ENCODE peak calls at places on chromosome 19, in four cellular contexts. One of them, this sample, is unnamed.

GRCh38 chr19:47040869-47041268 is 7.6 kb downstream of the TMEM160 start:
- DNase-seq in GM12878: no peak
- DNase-seq in HepG2: no peak
- DNase-seq in K562: no peak
- DNase-seq in this sample: no peak

GRCh38 chr19:5966215-5966614 is 11.7 kb downstream of the RANBP3 start:
- DNase-seq in GM12878: no peak
- DNase-seq in HepG2: no peak
- DNase-seq in K562: no peak
- DNase-seq in this sample: no peak

GRCh38 chr19:46812898-46813569 is 24.6 kb upstream of the SLC1A5 start:
- DNase-seq in GM12878: no peak
- DNase-seq in HepG2: peak
- DNase-seq in K562: peak
- DNase-seq in this sample: no peak

GRCh38 chr19:12872941-12873890 is 8.0 kb downstream of the DNASE2 start:
- DNase-seq in GM12878: no peak
- DNase-seq in HepG2: peak
- DNase-seq in K562: peak
- DNase-seq in this sample: no peak

GRCh38 chr19:7818806-7819205 is 11.2 kb upstream of the EVI5L start:
- DNase-seq in GM12878: no peak
- DNase-seq in HepG2: no peak
- DNase-seq in K562: no peak
- DNase-seq in this sample: no peak

GRCh38 chr19:30309983-30310805 is 62.0 kb upstream of the ZNF536 start:
- DNase-seq in GM12878: no peak
- DNase-seq in HepG2: no peak
- DNase-seq in K562: no peak
- DNase-seq in this sample: no peak

GRCh38 chr19:16067205-16067938 is 8.9 kb upstream of the TPM4 start:
- DNase-seq in GM12878: no peak
- DNase-seq in HepG2: no peak
- DNase-seq in K562: no peak
- DNase-seq in this sample: no peak

GRCh38 chr19:38839816-38840582 is 8.4 kb upstream of the ECH1 start:
- DNase-seq in GM12878: no peak
- DNase-seq in HepG2: no peak
- DNase-seq in K562: no peak
- DNase-seq in this sample: no peak

GRCh38 chr19:12647490-12648071 is 19.0 kb downstream of the MAN2B1 start:
- DNase-seq in GM12878: no peak
- DNase-seq in HepG2: no peak
- DNase-seq in K562: peak
- DNase-seq in this sample: no peak

GRCh38 chr19:5166262-5166661 is 174.3 kb downstream of the PTPRS start:
- DNase-seq in GM12878: no peak
- DNase-seq in HepG2: peak
- DNase-seq in K562: no peak
- DNase-seq in this sample: peak

GRCh38 chr19:31597616-31598015 is 248.4 kb upstream of the TSHZ3 start:
- DNase-seq in GM12878: no peak
- DNase-seq in HepG2: no peak
- DNase-seq in K562: no peak
- DNase-seq in this sample: no peak

GRCh38 chr19:34145741-34146202 is 26.5 kb upstream of the LSM14A start:
- DNase-seq in GM12878: no peak
- DNase-seq in HepG2: peak
- DNase-seq in K562: peak
- DNase-seq in this sample: peak

GRCh38 chr19:44662686-44663085 is 8.6 kb upstream of the CEACAM19 start:
- DNase-seq in GM12878: no peak
- DNase-seq in HepG2: no peak
- DNase-seq in K562: no peak
- DNase-seq in this sample: no peak

GRCh38 chr19:6686628-6686975 is 16.6 kb upstream of the TNFSF14 start:
- DNase-seq in GM12878: no peak
- DNase-seq in HepG2: no peak
- DNase-seq in K562: no peak
- DNase-seq in this sample: no peak

GRCh38 chr19:16197622-16198362 is at the start of gene AP1M1:
- DNase-seq in GM12878: peak
- DNase-seq in HepG2: peak
- DNase-seq in K562: peak
- DNase-seq in this sample: peak

GRCh38 chr19:12180377-12180776 is 17.5 kb downstream of the ZNF136 start:
- DNase-seq in GM12878: no peak
- DNase-seq in HepG2: no peak
- DNase-seq in K562: no peak
- DNase-seq in this sample: no peak

GRCh38 chr19:2944775-2945574 is at the start of gene ZNF77:
- DNase-seq in GM12878: peak
- DNase-seq in HepG2: peak
- DNase-seq in K562: peak
- DNase-seq in this sample: peak
- H3K4me2 ChIP-seq in GM12878: peak
- H3K4me2 ChIP-seq in HepG2: peak
- H3K4me2 ChIP-seq in K562: peak
- H3K4me2 ChIP-seq in this sample: peak

DNA sequence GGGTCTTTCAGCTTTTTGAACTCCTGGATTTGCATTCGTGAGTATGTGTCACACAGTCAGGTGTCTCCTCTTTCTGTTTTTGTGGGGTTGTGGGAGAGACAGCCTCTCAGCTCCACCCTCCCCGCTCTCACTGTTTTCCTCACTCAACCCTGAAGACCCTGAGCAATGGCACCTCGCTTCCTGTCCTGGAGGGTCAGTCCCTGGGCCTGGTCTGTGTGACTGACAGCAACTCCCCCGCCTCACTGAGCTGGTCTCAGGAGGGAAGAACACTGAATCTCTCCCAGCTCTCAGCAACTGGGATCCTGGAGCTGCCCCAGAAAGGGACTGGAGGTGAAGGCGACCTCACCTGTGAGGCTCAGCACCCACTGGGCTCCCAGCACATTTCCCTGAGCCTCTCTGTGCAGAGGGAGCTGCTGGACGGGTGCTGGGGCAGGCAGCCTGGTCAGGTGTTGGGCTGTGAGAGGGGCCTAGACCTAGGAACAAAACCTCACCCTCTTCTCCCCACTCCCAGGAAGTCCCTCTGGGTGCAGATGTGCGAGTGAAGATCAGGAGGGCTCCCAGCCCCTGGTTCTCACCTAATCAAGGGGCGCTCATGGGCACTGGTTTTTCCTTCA is 4.2 kb upstream of the SIGLEC7 start:
- DNase-seq in GM12878: no peak
- DNase-seq in HepG2: no peak
- DNase-seq in K562: no peak
- DNase-seq in this sample: no peak
- TF ChIP-seq SMC3 in GM12878: no peak
- TF ChIP-seq SMC3 in HepG2: no peak
- TF ChIP-seq SMC3 in K562: no peak
- TF ChIP-seq SMC3 in this sample: no peak

DNA sequence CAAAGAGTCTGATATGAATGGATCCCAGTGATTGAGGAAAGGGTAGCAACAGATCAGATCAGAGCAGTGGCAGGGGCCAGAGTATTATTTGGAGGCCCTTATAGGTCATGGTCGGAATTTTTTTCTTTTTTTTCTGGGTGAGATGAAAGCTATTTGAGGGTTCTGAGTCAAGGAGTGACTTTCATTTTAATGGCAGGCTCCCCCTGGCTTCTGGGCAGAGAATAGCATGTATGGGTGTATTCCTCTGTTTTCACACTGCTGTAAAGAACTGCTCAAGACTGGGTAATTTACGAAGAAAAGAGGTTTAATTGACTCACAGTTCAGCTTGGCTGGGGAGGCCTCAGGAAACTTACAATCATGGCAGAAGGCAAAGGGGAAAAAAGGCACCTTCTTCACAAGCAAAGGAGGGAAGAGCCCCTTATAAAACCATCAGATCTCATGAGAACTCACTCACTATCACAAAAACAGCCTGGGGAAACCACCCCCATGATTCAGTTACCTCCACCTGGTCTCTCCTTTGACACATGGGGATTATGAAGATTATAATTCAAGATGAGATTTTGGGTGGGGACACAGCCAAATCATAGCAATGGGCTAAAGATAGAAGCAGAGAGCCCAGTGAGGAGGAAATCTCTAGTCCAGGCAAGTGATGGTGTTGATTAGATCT is 3.0 kb upstream of the SLC6A16 start:
- DNase-seq in GM12878: no peak
- DNase-seq in HepG2: peak
- DNase-seq in K562: peak
- DNase-seq in this sample: peak
- TF ChIP-seq JUNB in GM12878: peak
- TF ChIP-seq JUNB in HepG2: no peak
- TF ChIP-seq JUNB in K562: no peak
- TF ChIP-seq JUNB in this sample: no peak

GRCh38 chr19:1256646-1257474 is 8.5 kb downstream of the MIDN start:
- DNase-seq in GM12878: no peak
- DNase-seq in HepG2: no peak
- DNase-seq in K562: no peak
- DNase-seq in this sample: no peak

GRCh38 chr19:1258161-1258492 is 9.7 kb downstream of the MIDN start:
- DNase-seq in GM12878: no peak
- DNase-seq in HepG2: no peak
- DNase-seq in K562: no peak
- DNase-seq in this sample: no peak

GRCh38 chr19:1258707-1259205 is 10.4 kb downstream of the MIDN start:
- DNase-seq in GM12878: no peak
- DNase-seq in HepG2: no peak
- DNase-seq in K562: no peak
- DNase-seq in this sample: peak

GRCh38 chr19:1259206-1259872 is 9.8 kb upstream of the CIRBP start:
- DNase-seq in GM12878: peak
- DNase-seq in HepG2: peak
- DNase-seq in K562: peak
- DNase-seq in this sample: peak

GRCh38 chr19:1257475-1258160 is 9.2 kb downstream of the MIDN start:
- DNase-seq in GM12878: no peak
- DNase-seq in HepG2: no peak
- DNase-seq in K562: no peak
- DNase-seq in this sample: no peak
- H3K4me2 ChIP-seq in GM12878: peak
- H3K4me2 ChIP-seq in HepG2: peak
- H3K4me2 ChIP-seq in K562: no peak
- H3K4me2 ChIP-seq in this sample: peak

DNA sequence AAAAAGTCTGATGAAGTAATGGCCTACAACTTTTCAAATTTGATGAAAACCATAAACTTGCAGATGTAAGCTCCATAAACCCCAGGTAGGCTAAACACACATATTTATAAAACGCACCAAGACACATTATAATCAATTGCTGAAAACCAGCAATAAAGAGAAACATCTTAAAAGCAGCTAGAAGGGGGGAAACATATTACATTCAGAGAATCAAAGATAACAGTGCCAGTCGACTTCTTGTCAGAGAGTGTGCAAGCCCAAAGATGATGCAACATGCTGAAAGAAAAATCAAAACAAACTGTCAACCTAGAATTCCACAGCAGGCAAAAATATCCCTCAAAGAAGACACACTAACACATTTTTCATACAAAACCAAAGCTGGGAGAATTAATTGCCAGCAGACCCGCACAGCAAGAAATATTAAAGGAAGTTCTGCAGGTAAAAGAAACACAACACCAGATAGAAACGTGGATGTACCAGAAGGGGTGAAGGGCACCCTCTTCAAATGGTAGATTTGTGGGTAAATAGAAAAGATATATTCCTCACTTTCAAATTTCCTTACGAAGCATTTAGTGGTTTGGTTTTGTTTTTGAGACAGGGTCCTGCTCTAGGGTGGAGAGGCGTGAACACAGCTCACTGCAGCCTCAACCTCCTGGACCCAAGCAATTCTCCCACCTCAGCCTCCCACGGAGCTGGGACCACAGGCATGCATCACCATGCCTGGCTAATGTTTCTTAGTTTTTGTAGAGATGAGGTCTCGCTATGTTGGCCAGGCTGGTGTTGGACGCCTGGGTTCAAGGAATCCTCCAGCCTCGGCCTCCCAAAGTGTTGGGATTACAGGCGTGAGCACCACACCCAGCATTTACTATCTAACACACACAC is 16.5 kb upstream of the ATP1A3 start:
- DNase-seq in GM12878: no peak
- DNase-seq in HepG2: no peak
- DNase-seq in K562: peak
- DNase-seq in this sample: no peak
- TF ChIP-seq SMC3 in GM12878: no peak
- TF ChIP-seq SMC3 in HepG2: no peak
- TF ChIP-seq SMC3 in K562: no peak
- TF ChIP-seq SMC3 in this sample: no peak

GRCh38 chr19:51324082-51324481 is 12.6 kb downstream of the IGLON5 start:
- DNase-seq in GM12878: no peak
- DNase-seq in HepG2: no peak
- DNase-seq in K562: no peak
- DNase-seq in this sample: no peak
- TF ChIP-seq JUNB in GM12878: no peak
- TF ChIP-seq JUNB in HepG2: no peak
- TF ChIP-seq JUNB in K562: no peak
- TF ChIP-seq JUNB in this sample: no peak

GRCh38 chr19:41449865-41450178 is 6.9 kb downstream of the ERICH4 start:
- DNase-seq in GM12878: no peak
- DNase-seq in HepG2: no peak
- DNase-seq in K562: no peak
- DNase-seq in this sample: no peak
- H3K4me2 ChIP-seq in GM12878: no peak
- H3K4me2 ChIP-seq in HepG2: no peak
- H3K4me2 ChIP-seq in K562: no peak
- H3K4me2 ChIP-seq in this sample: no peak

This sample was measured in A549.